ENCODE peak calls at places on chromosomes 11 and 22, in six cellular contexts. One of them, this sample, is unnamed.

GRCh38 chr11:898160-898517 is 12.5 kb downstream of the CHID1 start:
- DNase-seq in heart left ventricle: no peak
- DNase-seq in astrocyte of the spinal cord: peak; percentile 14
- DNase-seq in bronchial epithelial cell: no peak
- DNase-seq in fibroblast of villous mesenchyme: peak; percentile 17
- DNase-seq in body of pancreas: no peak
- DNase-seq in this sample: no peak

GRCh38 chr11:125429807-125430678 is 66.0 kb downstream of the FEZ1 start:
- DNase-seq in body of pancreas: no peak
- DNase-seq in heart left ventricle: no peak
- DNase-seq in astrocyte of the spinal cord: no peak
- DNase-seq in fibroblast of villous mesenchyme: no peak
- DNase-seq in bronchial epithelial cell: no peak
- DNase-seq in this sample: no peak

GRCh38 chr11:12705874-12706273 is 31.7 kb downstream of the TEAD1 start:
- DNase-seq in fibroblast of villous mesenchyme: peak; percentile 66
- DNase-seq in heart left ventricle: no peak
- DNase-seq in astrocyte of the spinal cord: no peak
- DNase-seq in bronchial epithelial cell: no peak
- DNase-seq in body of pancreas: no peak
- DNase-seq in this sample: no peak

GRCh38 chr11:72069200-72069599 is 11.1 kb downstream of the NUMA1 start:
- DNase-seq in fibroblast of villous mesenchyme: peak; percentile 76
- DNase-seq in body of pancreas: no peak
- DNase-seq in bronchial epithelial cell: no peak
- DNase-seq in heart left ventricle: no peak
- DNase-seq in astrocyte of the spinal cord: no peak
- DNase-seq in this sample: no peak

GRCh38 chr11:43508511-43508918 is 149.8 kb downstream of the TTC17 start:
- DNase-seq in fibroblast of villous mesenchyme: peak; percentile 19
- DNase-seq in astrocyte of the spinal cord: peak; percentile 40
- DNase-seq in bronchial epithelial cell: peak; percentile 93
- DNase-seq in body of pancreas: no peak
- DNase-seq in heart left ventricle: no peak
- DNase-seq in this sample: no peak

GRCh38 chr11:67504023-67504949 is 877 bp downstream of the PITPNM1 start:
- DNase-seq in body of pancreas: peak; percentile 39
- DNase-seq in astrocyte of the spinal cord: peak; percentile 15
- DNase-seq in bronchial epithelial cell: no peak
- DNase-seq in fibroblast of villous mesenchyme: peak; percentile 31
- DNase-seq in heart left ventricle: peak; percentile 54
- DNase-seq in this sample: no peak

GRCh38 chr11:6458352-6458751 is 15.4 kb downstream of the TRIM3 start:
- DNase-seq in bronchial epithelial cell: no peak
- DNase-seq in heart left ventricle: no peak
- DNase-seq in body of pancreas: no peak
- DNase-seq in astrocyte of the spinal cord: no peak
- DNase-seq in fibroblast of villous mesenchyme: no peak
- DNase-seq in this sample: no peak

GRCh38 chr11:5928811-5929210 is 13.2 kb upstream of the OR56A3 start:
- DNase-seq in bronchial epithelial cell: no peak
- DNase-seq in body of pancreas: no peak
- DNase-seq in fibroblast of villous mesenchyme: no peak
- DNase-seq in astrocyte of the spinal cord: no peak
- DNase-seq in heart left ventricle: no peak
- DNase-seq in this sample: no peak

GRCh38 chr11:10305262-10305963 is 540 bp downstream of the ADM start:
- DNase-seq in astrocyte of the spinal cord: peak; percentile 32
- DNase-seq in bronchial epithelial cell: no peak
- DNase-seq in body of pancreas: peak; percentile 37
- DNase-seq in heart left ventricle: peak; percentile 40
- DNase-seq in fibroblast of villous mesenchyme: no peak
- DNase-seq in this sample: no peak

GRCh38 chr11:64358536-64358906 is 441 bp upstream of the RPS6KA4 start:
- DNase-seq in astrocyte of the spinal cord: no peak
- DNase-seq in heart left ventricle: no peak
- DNase-seq in body of pancreas: no peak
- DNase-seq in fibroblast of villous mesenchyme: no peak
- DNase-seq in bronchial epithelial cell: no peak
- DNase-seq in this sample: no peak

GRCh38 chr11:3225159-3225758 is 6.6 kb upstream of the MRGPRG start:
- DNase-seq in astrocyte of the spinal cord: no peak
- DNase-seq in fibroblast of villous mesenchyme: no peak
- DNase-seq in heart left ventricle: peak; percentile 14
- DNase-seq in body of pancreas: no peak
- DNase-seq in bronchial epithelial cell: no peak
- DNase-seq in this sample: no peak

GRCh38 chr11:34839969-34840368 is 76.2 kb downstream of the APIP start:
- DNase-seq in bronchial epithelial cell: no peak
- DNase-seq in fibroblast of villous mesenchyme: no peak
- DNase-seq in body of pancreas: no peak
- DNase-seq in astrocyte of the spinal cord: no peak
- DNase-seq in heart left ventricle: no peak
- DNase-seq in this sample: no peak

GRCh38 chr22:25572708-25573161 is 8.3 kb downstream of the GRK3 start:
- DNase-seq in heart left ventricle: no peak
- DNase-seq in astrocyte of the spinal cord: no peak
- DNase-seq in body of pancreas: no peak
- DNase-seq in fibroblast of villous mesenchyme: no peak
- DNase-seq in bronchial epithelial cell: no peak
- DNase-seq in this sample: no peak

GRCh38 chr11:71139516-71140205 is 112.7 kb downstream of the SHANK2 start:
- DNase-seq in bronchial epithelial cell: no peak
- DNase-seq in heart left ventricle: peak; percentile 32
- DNase-seq in fibroblast of villous mesenchyme: peak; percentile 19
- DNase-seq in body of pancreas: peak; percentile 83
- DNase-seq in astrocyte of the spinal cord: peak; percentile 22
- DNase-seq in this sample: peak; percentile 36

GRCh38 chr22:30823015-30823370 is 128.3 kb downstream of the OSBP2 start:
- DNase-seq in fibroblast of villous mesenchyme: no peak
- DNase-seq in heart left ventricle: no peak
- DNase-seq in body of pancreas: no peak
- DNase-seq in bronchial epithelial cell: no peak
- DNase-seq in astrocyte of the spinal cord: no peak
- DNase-seq in this sample: no peak

GRCh38 chr11:120432056-120433018 is 79.2 kb upstream of the GRIK4 start:
- DNase-seq in astrocyte of the spinal cord: peak; percentile 99
- DNase-seq in heart left ventricle: peak; percentile 43
- DNase-seq in bronchial epithelial cell: peak; percentile 99
- DNase-seq in body of pancreas: no peak
- DNase-seq in fibroblast of villous mesenchyme: peak; percentile 98
- DNase-seq in this sample: peak; percentile 21

GRCh38 chr11:58531865-58532341 is 24.0 kb upstream of the OR5B21 start:
- DNase-seq in body of pancreas: no peak
- DNase-seq in fibroblast of villous mesenchyme: no peak
- DNase-seq in bronchial epithelial cell: no peak
- DNase-seq in heart left ventricle: no peak
- DNase-seq in astrocyte of the spinal cord: no peak
- DNase-seq in this sample: no peak

GRCh38 chr11:6932150-6932549 is 5.9 kb downstream of the ZNF215 start:
- DNase-seq in bronchial epithelial cell: no peak
- DNase-seq in astrocyte of the spinal cord: no peak
- DNase-seq in body of pancreas: no peak
- DNase-seq in heart left ventricle: no peak
- DNase-seq in fibroblast of villous mesenchyme: no peak
- DNase-seq in this sample: no peak

GRCh38 chr11:127859941-127860354 is 727.4 kb downstream of the ETS1 start:
- DNase-seq in astrocyte of the spinal cord: no peak
- DNase-seq in body of pancreas: no peak
- DNase-seq in fibroblast of villous mesenchyme: no peak
- DNase-seq in heart left ventricle: no peak
- DNase-seq in bronchial epithelial cell: peak; percentile 18
- DNase-seq in this sample: no peak

GRCh38 chr22:44450503-44450902 is 47.5 kb downstream of the RTL6 start:
- DNase-seq in fibroblast of villous mesenchyme: no peak
- DNase-seq in bronchial epithelial cell: no peak
- DNase-seq in body of pancreas: no peak
- DNase-seq in heart left ventricle: no peak
- DNase-seq in astrocyte of the spinal cord: no peak
- DNase-seq in this sample: no peak

GRCh38 chr11:70460959-70461358 is 62.6 kb downstream of the CTTN start:
- DNase-seq in bronchial epithelial cell: no peak
- DNase-seq in body of pancreas: no peak
- DNase-seq in fibroblast of villous mesenchyme: no peak
- DNase-seq in heart left ventricle: no peak
- DNase-seq in astrocyte of the spinal cord: no peak
- DNase-seq in this sample: no peak

GRCh38 chr11:33696931-33697638 is 3.5 kb downstream of the C11orf91 start:
- DNase-seq in heart left ventricle: no peak
- DNase-seq in astrocyte of the spinal cord: no peak
- DNase-seq in fibroblast of villous mesenchyme: no peak
- DNase-seq in bronchial epithelial cell: peak; percentile 81
- DNase-seq in body of pancreas: no peak
- DNase-seq in this sample: no peak

GRCh38 chr11:70671083-70671482 is 272.8 kb downstream of the CTTN start:
- DNase-seq in astrocyte of the spinal cord: no peak
- DNase-seq in body of pancreas: no peak
- DNase-seq in bronchial epithelial cell: no peak
- DNase-seq in heart left ventricle: no peak
- DNase-seq in fibroblast of villous mesenchyme: no peak
- DNase-seq in this sample: no peak

GRCh38 chr11:3085052-3085451 is 27.8 kb upstream of the CARS1 start:
- DNase-seq in body of pancreas: no peak
- DNase-seq in bronchial epithelial cell: no peak
- DNase-seq in astrocyte of the spinal cord: no peak
- DNase-seq in fibroblast of villous mesenchyme: no peak
- DNase-seq in heart left ventricle: no peak
- DNase-seq in this sample: no peak

GRCh38 chr22:29483254-29483653 is 3.2 kb downstream of the NEFH start:
- DNase-seq in heart left ventricle: no peak
- DNase-seq in astrocyte of the spinal cord: no peak
- DNase-seq in bronchial epithelial cell: no peak
- DNase-seq in body of pancreas: no peak
- DNase-seq in fibroblast of villous mesenchyme: no peak
- DNase-seq in this sample: no peak

GRCh38 chr11:73393011-73393380 is 16.8 kb downstream of the RELT start:
- DNase-seq in astrocyte of the spinal cord: no peak
- DNase-seq in heart left ventricle: no peak
- DNase-seq in bronchial epithelial cell: no peak
- DNase-seq in body of pancreas: no peak
- DNase-seq in fibroblast of villous mesenchyme: no peak
- DNase-seq in this sample: no peak

GRCh38 chr22:50485221-50486131 is 1.2 kb upstream of the MIOX start:
- DNase-seq in heart left ventricle: peak; percentile 13
- DNase-seq in bronchial epithelial cell: no peak
- DNase-seq in fibroblast of villous mesenchyme: no peak
- DNase-seq in astrocyte of the spinal cord: no peak
- DNase-seq in body of pancreas: peak; percentile 95
- DNase-seq in this sample: no peak

GRCh38 chr11:122775675-122776271 is 62.5 kb upstream of the CRTAM start:
- DNase-seq in astrocyte of the spinal cord: no peak
- DNase-seq in body of pancreas: no peak
- DNase-seq in heart left ventricle: no peak
- DNase-seq in bronchial epithelial cell: no peak
- DNase-seq in fibroblast of villous mesenchyme: no peak
- DNase-seq in this sample: no peak

GRCh38 chr22:21760640-21761039 is 25.0 kb upstream of the YPEL1 start:
- DNase-seq in astrocyte of the spinal cord: peak; percentile 90
- DNase-seq in bronchial epithelial cell: peak; percentile 46
- DNase-seq in fibroblast of villous mesenchyme: peak; percentile 85
- DNase-seq in body of pancreas: no peak
- DNase-seq in heart left ventricle: no peak
- DNase-seq in this sample: no peak

GRCh38 chr22:39152511-39153219 is at the start of gene CBX7:
- DNase-seq in fibroblast of villous mesenchyme: peak; percentile 86
- DNase-seq in bronchial epithelial cell: peak; percentile 53
- DNase-seq in astrocyte of the spinal cord: peak; percentile 80
- DNase-seq in body of pancreas: peak; percentile 96
- DNase-seq in heart left ventricle: peak; percentile 95
- DNase-seq in this sample: peak; percentile 51

GRCh38 chr11:40100204-40100603 is 1359.2 kb downstream of the LRRC4C start:
- DNase-seq in fibroblast of villous mesenchyme: no peak
- DNase-seq in body of pancreas: no peak
- DNase-seq in astrocyte of the spinal cord: no peak
- DNase-seq in heart left ventricle: no peak
- DNase-seq in bronchial epithelial cell: no peak
- DNase-seq in this sample: no peak
- H3K4me3 ChIP-seq in fibroblast of villous mesenchyme: no peak overlapping the region
- H3K4me3 ChIP-seq in body of pancreas: no peak overlapping the region
- H3K4me3 ChIP-seq in astrocyte of the spinal cord: no peak overlapping the region
- H3K4me3 ChIP-seq in heart left ventricle: no peak overlapping the region
- H3K4me3 ChIP-seq in bronchial epithelial cell: no peak overlapping the region
- H3K4me3 ChIP-seq in this sample: no peak overlapping the region

GRCh38 chr22:35842954-35843353 is 125.3 kb downstream of the APOL5 start:
- DNase-seq in body of pancreas: peak; percentile 38
- DNase-seq in fibroblast of villous mesenchyme: peak; percentile 45
- DNase-seq in heart left ventricle: no peak
- DNase-seq in astrocyte of the spinal cord: peak; percentile 43
- DNase-seq in bronchial epithelial cell: peak; percentile 48
- DNase-seq in this sample: no peak
- TF ChIP-seq CTCF in body of pancreas: peak; percentile 20
- TF ChIP-seq CTCF in fibroblast of villous mesenchyme: peak; percentile 77
- TF ChIP-seq CTCF in heart left ventricle: peak; percentile 34
- TF ChIP-seq CTCF in astrocyte of the spinal cord: peak; percentile 68
- TF ChIP-seq CTCF in bronchial epithelial cell: peak; percentile 66
- TF ChIP-seq CTCF in this sample: peak; percentile 52

DNA sequence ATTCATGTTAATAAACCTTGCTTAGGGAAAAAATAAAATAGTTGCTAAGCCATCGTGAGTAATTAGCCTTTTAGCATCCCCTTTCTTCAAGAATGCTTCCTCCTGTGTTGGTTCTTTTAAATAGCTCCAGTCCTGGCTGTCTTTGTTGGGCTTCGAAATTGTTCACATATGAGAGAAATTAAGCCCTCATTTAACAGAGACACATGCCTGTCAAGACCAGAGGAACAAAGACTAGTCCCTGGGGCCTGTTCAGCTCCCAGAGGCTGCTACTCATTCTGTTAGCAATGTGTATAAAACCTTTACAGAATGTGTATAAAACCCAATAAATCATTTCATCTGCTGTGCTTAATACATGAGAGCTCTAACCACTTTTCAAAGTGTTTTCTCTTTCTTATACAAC is 186.4 kb downstream of the SOX6 start:
- DNase-seq in heart left ventricle: no peak
- DNase-seq in astrocyte of the spinal cord: no peak
- DNase-seq in fibroblast of villous mesenchyme: no peak
- DNase-seq in bronchial epithelial cell: no peak
- DNase-seq in body of pancreas: no peak
- DNase-seq in this sample: no peak
- H3K4me3 ChIP-seq in heart left ventricle: no peak overlapping the region
- H3K4me3 ChIP-seq in astrocyte of the spinal cord: no peak overlapping the region
- H3K4me3 ChIP-seq in fibroblast of villous mesenchyme: no peak overlapping the region
- H3K4me3 ChIP-seq in bronchial epithelial cell: no peak overlapping the region
- H3K4me3 ChIP-seq in body of pancreas: no peak overlapping the region
- H3K4me3 ChIP-seq in this sample: no peak overlapping the region

GRCh38 chr11:61545341-61545740 is 35.5 kb downstream of the SYT7 start:
- DNase-seq in astrocyte of the spinal cord: no peak
- DNase-seq in heart left ventricle: no peak
- DNase-seq in fibroblast of villous mesenchyme: no peak
- DNase-seq in body of pancreas: no peak
- DNase-seq in bronchial epithelial cell: no peak
- DNase-seq in this sample: no peak
- TF ChIP-seq CTCF in astrocyte of the spinal cord: peak; percentile 56
- TF ChIP-seq CTCF in heart left ventricle: no peak
- TF ChIP-seq CTCF in fibroblast of villous mesenchyme: peak; percentile 46
- TF ChIP-seq CTCF in body of pancreas: no peak
- TF ChIP-seq CTCF in bronchial epithelial cell: peak; percentile 42
- TF ChIP-seq CTCF in this sample: peak; percentile 34